ENCODE peak calls at places on chromosome 1, in five cellular contexts. I is stimulated activated CD4-positive, alpha-beta T cell treated with anti-CD3 and anti-CD28 coated beads, Interleukin-1b, Interleukin-23, amount 100 ng/mL, for 24 hours; J is astrocyte; G is CD4-positive, alpha-beta T cell; B is neural progenitor cell. Z is an unnamed sample.

GRCh38 chr1:1435911-1436633 is 582 bp downstream of the VWA1 start:
- DNase-seq in I (no peak), J (no peak), G (no peak), B (no peak), Z (no peak)

GRCh38 chr1:32801096-32801713 is 16.0 kb downstream of the YARS1 start:
- DNase-seq in I (no peak), J (peak), G (no peak), B (no peak), Z (no peak)

GRCh38 chr1:225815526-225816178 is 5.7 kb downstream of the EPHX1 start:
- DNase-seq in I (no peak), J (no peak), G (no peak), B (peak), Z (no peak)

GRCh38 chr1:15816674-15817073 is 9.2 kb upstream of the UQCRHL start:
- DNase-seq in I (no peak), J (no peak), G (no peak), B (no peak), Z (no peak)

GRCh38 chr1:109389638-109390341 is 7.9 kb downstream of the SORT1 start:
- DNase-seq in I (no peak), J (no peak), G (no peak), B (no peak), Z (no peak)

GRCh38 chr1:19452221-19452663 is 33.1 kb downstream of the CAPZB start:
- DNase-seq in I (no peak), J (peak), G (no peak), B (no peak), Z (peak)

GRCh38 chr1:159848316-159848715 is 14.1 kb downstream of the VSIG8 start:
- DNase-seq in I (no peak), J (no peak), G (no peak), B (no peak), Z (no peak)

GRCh38 chr1:227901239-227901905 is 46.4 kb downstream of the WNT9A start:
- DNase-seq in I (no peak), J (no peak), G (no peak), B (no peak), Z (no peak)

GRCh38 chr1:197980457-197980856 is 63.3 kb downstream of the LHX9 start:
- DNase-seq in I (no peak), J (no peak), G (no peak), B (peak), Z (peak)

Z was measured in renal cortical epithelial cell.